ENCODE peak calls at places on chromosome 6, in seven cellular contexts. One of them, this sample, is unnamed.

GRCh38 chr6:151211075-151211474 is 28.7 kb upstream of the AKAP12 start:
- DNase-seq in SJSA1: no peak
- DNase-seq in HCT116: no peak
- DNase-seq in CD8-positive, alpha-beta T cell: no peak
- DNase-seq in WERI-Rb-1: no peak
- DNase-seq in right lobe of liver: no peak
- DNase-seq in right cardiac atrium: no peak
- DNase-seq in this sample: no peak

GRCh38 chr6:80165143-80165542 is 58.7 kb downstream of the BCKDHB start:
- DNase-seq in SJSA1: no peak
- DNase-seq in HCT116: no peak
- DNase-seq in CD8-positive, alpha-beta T cell: no peak
- DNase-seq in WERI-Rb-1: no peak
- DNase-seq in right lobe of liver: no peak
- DNase-seq in right cardiac atrium: no peak
- DNase-seq in this sample: no peak

GRCh38 chr6:65903992-65904391 is 197.0 kb upstream of the EYS start:
- DNase-seq in SJSA1: no peak
- DNase-seq in HCT116: no peak
- DNase-seq in CD8-positive, alpha-beta T cell: no peak
- DNase-seq in WERI-Rb-1: no peak
- DNase-seq in right lobe of liver: no peak
- DNase-seq in right cardiac atrium: no peak
- DNase-seq in this sample: no peak

GRCh38 chr6:150987371-150987828 is 121.9 kb downstream of the MTHFD1L start:
- DNase-seq in SJSA1: no peak
- DNase-seq in HCT116: no peak
- DNase-seq in CD8-positive, alpha-beta T cell: peak; percentile 1
- DNase-seq in WERI-Rb-1: no peak
- DNase-seq in right lobe of liver: no peak
- DNase-seq in right cardiac atrium: no peak
- DNase-seq in this sample: no peak

GRCh38 chr6:150417899-150418824 is 49.4 kb downstream of the IYD start:
- DNase-seq in SJSA1: no peak
- DNase-seq in HCT116: peak; percentile 88
- DNase-seq in CD8-positive, alpha-beta T cell: no peak
- DNase-seq in WERI-Rb-1: peak; percentile 21
- DNase-seq in right lobe of liver: no peak
- DNase-seq in right cardiac atrium: no peak
- DNase-seq in this sample: peak; percentile 10

GRCh38 chr6:163626073-163626867 is 211.8 kb downstream of the QKI start:
- DNase-seq in SJSA1: no peak
- DNase-seq in HCT116: no peak
- DNase-seq in CD8-positive, alpha-beta T cell: no peak
- DNase-seq in WERI-Rb-1: no peak
- DNase-seq in right lobe of liver: no peak
- DNase-seq in right cardiac atrium: no peak
- DNase-seq in this sample: no peak

GRCh38 chr6:129525055-129525454 is 184.9 kb downstream of the ARHGAP18 start:
- DNase-seq in SJSA1: no peak
- DNase-seq in HCT116: no peak
- DNase-seq in CD8-positive, alpha-beta T cell: no peak
- DNase-seq in WERI-Rb-1: no peak
- DNase-seq in right lobe of liver: no peak
- DNase-seq in right cardiac atrium: no peak
- DNase-seq in this sample: no peak

GRCh38 chr6:12010635-12011275 is 1.4 kb upstream of the HIVEP1 start:
- DNase-seq in SJSA1: peak; percentile 72
- DNase-seq in HCT116: no peak
- DNase-seq in CD8-positive, alpha-beta T cell: peak; percentile 30
- DNase-seq in WERI-Rb-1: peak; percentile 94
- DNase-seq in right lobe of liver: peak; percentile 85
- DNase-seq in right cardiac atrium: peak; percentile 76
- DNase-seq in this sample: no peak

GRCh38 chr6:30700340-30700739 is 9.6 kb upstream of the NRM start:
- DNase-seq in SJSA1: no peak
- DNase-seq in HCT116: no peak
- DNase-seq in CD8-positive, alpha-beta T cell: no peak
- DNase-seq in WERI-Rb-1: no peak
- DNase-seq in right lobe of liver: peak; percentile 79
- DNase-seq in right cardiac atrium: no peak
- DNase-seq in this sample: no peak

GRCh38 chr6:158849899-158850806 is 31.0 kb upstream of the EZR start:
- DNase-seq in SJSA1: peak; percentile 84
- DNase-seq in HCT116: peak; percentile 97
- DNase-seq in CD8-positive, alpha-beta T cell: peak; percentile 28
- DNase-seq in WERI-Rb-1: no peak
- DNase-seq in right lobe of liver: no peak
- DNase-seq in right cardiac atrium: no peak
- DNase-seq in this sample: peak; percentile 79

GRCh38 chr6:118277631-118278030 is 270.5 kb upstream of the PLN start:
- DNase-seq in SJSA1: no peak
- DNase-seq in HCT116: no peak
- DNase-seq in CD8-positive, alpha-beta T cell: no peak
- DNase-seq in WERI-Rb-1: no peak
- DNase-seq in right lobe of liver: no peak
- DNase-seq in right cardiac atrium: no peak
- DNase-seq in this sample: no peak

GRCh38 chr6:150377211-150377781 is 8.5 kb downstream of the IYD start:
- DNase-seq in SJSA1: no peak
- DNase-seq in HCT116: no peak
- DNase-seq in CD8-positive, alpha-beta T cell: no peak
- DNase-seq in WERI-Rb-1: no peak
- DNase-seq in right lobe of liver: peak; percentile 56
- DNase-seq in right cardiac atrium: no peak
- DNase-seq in this sample: no peak

GRCh38 chr6:122184260-122184934 is 215.1 kb upstream of the HSF2 start:
- DNase-seq in SJSA1: no peak
- DNase-seq in HCT116: peak; percentile 19
- DNase-seq in CD8-positive, alpha-beta T cell: no peak
- DNase-seq in WERI-Rb-1: no peak
- DNase-seq in right lobe of liver: no peak
- DNase-seq in right cardiac atrium: no peak
- DNase-seq in this sample: peak; percentile 11

GRCh38 chr6:129105035-129105434 is 222.1 kb downstream of the LAMA2 start:
- DNase-seq in SJSA1: no peak
- DNase-seq in HCT116: no peak
- DNase-seq in CD8-positive, alpha-beta T cell: no peak
- DNase-seq in WERI-Rb-1: no peak
- DNase-seq in right lobe of liver: no peak
- DNase-seq in right cardiac atrium: peak; percentile 22
- DNase-seq in this sample: no peak

GRCh38 chr6:52417675-52418111 is 2.4 kb upstream of the EFHC1 start:
- DNase-seq in SJSA1: peak; percentile 64
- DNase-seq in HCT116: no peak
- DNase-seq in CD8-positive, alpha-beta T cell: no peak
- DNase-seq in WERI-Rb-1: peak; percentile 33
- DNase-seq in right lobe of liver: no peak
- DNase-seq in right cardiac atrium: peak; percentile 40
- DNase-seq in this sample: no peak

GRCh38 chr6:147970970-147971369 is 371.7 kb upstream of the SASH1 start:
- DNase-seq in SJSA1: no peak
- DNase-seq in HCT116: no peak
- DNase-seq in CD8-positive, alpha-beta T cell: no peak
- DNase-seq in WERI-Rb-1: no peak
- DNase-seq in right lobe of liver: no peak
- DNase-seq in right cardiac atrium: no peak
- DNase-seq in this sample: no peak

GRCh38 chr6:170307080-170307545 is 555 bp downstream of the FAM120B start:
- DNase-seq in SJSA1: no peak
- DNase-seq in HCT116: no peak
- DNase-seq in CD8-positive, alpha-beta T cell: no peak
- DNase-seq in WERI-Rb-1: no peak
- DNase-seq in right lobe of liver: no peak
- DNase-seq in right cardiac atrium: no peak
- DNase-seq in this sample: no peak

GRCh38 chr6:119443993-119444641 is 94.6 kb upstream of the MAN1A1 start:
- DNase-seq in SJSA1: no peak
- DNase-seq in HCT116: no peak
- DNase-seq in CD8-positive, alpha-beta T cell: no peak
- DNase-seq in WERI-Rb-1: no peak
- DNase-seq in right lobe of liver: no peak
- DNase-seq in right cardiac atrium: no peak
- DNase-seq in this sample: no peak

GRCh38 chr6:6293317-6293716 is 27.1 kb downstream of the F13A1 start:
- DNase-seq in SJSA1: no peak
- DNase-seq in HCT116: no peak
- DNase-seq in CD8-positive, alpha-beta T cell: no peak
- DNase-seq in WERI-Rb-1: no peak
- DNase-seq in right lobe of liver: no peak
- DNase-seq in right cardiac atrium: no peak
- DNase-seq in this sample: no peak

GRCh38 chr6:20182926-20183521 is 29.2 kb downstream of the MBOAT1 start:
- DNase-seq in SJSA1: no peak
- DNase-seq in HCT116: no peak
- DNase-seq in CD8-positive, alpha-beta T cell: no peak
- DNase-seq in WERI-Rb-1: no peak
- DNase-seq in right lobe of liver: no peak
- DNase-seq in right cardiac atrium: no peak
- DNase-seq in this sample: no peak

GRCh38 chr6:16758163-16758975 is 2.9 kb downstream of the ATXN1 start:
- DNase-seq in SJSA1: no peak
- DNase-seq in HCT116: no peak
- DNase-seq in CD8-positive, alpha-beta T cell: no peak
- DNase-seq in WERI-Rb-1: no peak
- DNase-seq in right lobe of liver: no peak
- DNase-seq in right cardiac atrium: no peak
- DNase-seq in this sample: no peak

GRCh38 chr6:32965901-32966300 is 2.5 kb upstream of the BRD2 start:
- DNase-seq in SJSA1: no peak
- DNase-seq in HCT116: no peak
- DNase-seq in CD8-positive, alpha-beta T cell: no peak
- DNase-seq in WERI-Rb-1: no peak
- DNase-seq in right lobe of liver: no peak
- DNase-seq in right cardiac atrium: no peak
- DNase-seq in this sample: no peak
- H3K27ac ChIP-seq in SJSA1: no peak overlapping the region
- H3K27ac ChIP-seq in HCT116: no peak overlapping the region
- H3K27ac ChIP-seq in CD8-positive, alpha-beta T cell: no peak overlapping the region
- H3K27ac ChIP-seq in WERI-Rb-1: no peak overlapping the region
- H3K27ac ChIP-seq in right lobe of liver: no peak overlapping the region
- H3K27ac ChIP-seq in right cardiac atrium: no peak overlapping the region
- H3K27ac ChIP-seq in this sample: no peak overlapping the region

DNA sequence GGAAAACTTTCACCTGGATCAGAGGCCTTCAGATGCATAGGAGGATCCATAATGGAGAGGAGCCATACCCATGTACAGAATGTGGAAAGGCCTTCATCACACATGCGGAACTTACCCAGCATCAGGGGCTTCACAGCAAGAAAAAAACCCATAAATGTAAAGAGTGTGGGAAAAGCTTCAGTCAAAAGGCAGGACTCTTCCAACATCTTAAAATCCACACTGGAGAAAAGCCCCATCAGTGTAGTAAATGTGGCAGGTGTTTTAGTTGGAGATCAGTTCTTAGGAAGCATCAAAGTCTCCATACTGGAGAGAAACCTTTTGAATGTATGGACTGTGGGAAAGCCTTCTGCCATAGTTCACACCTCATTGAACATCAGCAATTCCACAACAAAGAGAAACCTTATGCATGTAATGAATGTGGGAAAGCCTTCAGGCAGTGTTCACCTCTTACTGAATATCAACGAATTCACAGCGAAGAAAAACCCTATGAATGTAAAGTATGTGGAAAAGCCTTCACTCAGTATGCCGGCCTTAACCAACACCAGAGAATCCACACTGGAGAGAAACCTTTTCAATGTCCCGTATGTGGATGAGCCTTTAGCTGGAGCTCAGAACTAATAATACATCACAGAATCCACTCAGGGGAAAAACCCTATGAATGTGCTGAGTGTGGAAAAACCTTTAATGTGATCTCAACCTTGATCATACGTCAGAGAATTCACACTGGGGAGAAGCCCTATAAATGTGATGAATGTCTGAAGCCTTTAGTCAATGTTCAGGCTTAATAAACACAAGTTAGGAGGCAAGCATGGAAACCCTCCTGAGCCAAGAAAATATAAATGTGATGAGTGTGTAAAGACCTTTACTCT is 36.7 kb upstream of the ZSCAN9 start:
- DNase-seq in SJSA1: no peak
- DNase-seq in HCT116: no peak
- DNase-seq in CD8-positive, alpha-beta T cell: no peak
- DNase-seq in WERI-Rb-1: no peak
- DNase-seq in right lobe of liver: no peak
- DNase-seq in right cardiac atrium: no peak
- DNase-seq in this sample: no peak
- H3K9me3 ChIP-seq in SJSA1: peaks cover 23% of the 10 kb centered on the region
- H3K9me3 ChIP-seq in HCT116: peaks cover 20% of the 10 kb centered on the region
- H3K9me3 ChIP-seq in CD8-positive, alpha-beta T cell: peaks cover 19% of the 10 kb centered on the region
- H3K9me3 ChIP-seq in WERI-Rb-1: peaks cover 41% of the 10 kb centered on the region
- H3K9me3 ChIP-seq in right lobe of liver: no peaks in the 10 kb centered on the region
- H3K9me3 ChIP-seq in right cardiac atrium: peaks cover 16% of the 10 kb centered on the region
- H3K9me3 ChIP-seq in this sample: peaks cover 25% of the 10 kb centered on the region

DNA sequence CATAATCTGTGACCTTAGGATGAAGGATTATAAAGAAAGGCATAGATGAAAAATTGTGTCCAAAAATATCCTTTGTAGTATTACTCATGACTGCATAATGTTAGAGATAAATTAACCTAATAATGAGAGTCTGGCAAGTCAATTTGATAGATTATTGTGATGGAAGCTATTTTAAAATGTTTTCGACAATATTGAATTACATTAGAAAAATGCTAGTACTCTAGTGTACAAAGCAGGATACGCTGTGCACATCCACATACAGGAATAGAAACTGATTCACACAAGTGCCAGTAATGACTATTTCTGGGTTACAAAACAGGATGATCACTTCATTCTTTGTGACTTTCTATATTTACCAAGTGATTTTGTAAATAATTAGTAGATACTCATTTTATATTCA is 3.3 kb downstream of the SLC17A2 start:
- DNase-seq in SJSA1: no peak
- DNase-seq in HCT116: no peak
- DNase-seq in CD8-positive, alpha-beta T cell: no peak
- DNase-seq in WERI-Rb-1: no peak
- DNase-seq in right lobe of liver: no peak
- DNase-seq in right cardiac atrium: no peak
- DNase-seq in this sample: no peak
- H3K4me3 ChIP-seq in SJSA1: no peak overlapping the region
- H3K4me3 ChIP-seq in HCT116: no peak overlapping the region
- H3K4me3 ChIP-seq in CD8-positive, alpha-beta T cell: no peak overlapping the region
- H3K4me3 ChIP-seq in WERI-Rb-1: no peak overlapping the region
- H3K4me3 ChIP-seq in right lobe of liver: peak overlapping the region; percentile 47
- H3K4me3 ChIP-seq in right cardiac atrium: no peak overlapping the region
- H3K4me3 ChIP-seq in this sample: no peak overlapping the region

DNA sequence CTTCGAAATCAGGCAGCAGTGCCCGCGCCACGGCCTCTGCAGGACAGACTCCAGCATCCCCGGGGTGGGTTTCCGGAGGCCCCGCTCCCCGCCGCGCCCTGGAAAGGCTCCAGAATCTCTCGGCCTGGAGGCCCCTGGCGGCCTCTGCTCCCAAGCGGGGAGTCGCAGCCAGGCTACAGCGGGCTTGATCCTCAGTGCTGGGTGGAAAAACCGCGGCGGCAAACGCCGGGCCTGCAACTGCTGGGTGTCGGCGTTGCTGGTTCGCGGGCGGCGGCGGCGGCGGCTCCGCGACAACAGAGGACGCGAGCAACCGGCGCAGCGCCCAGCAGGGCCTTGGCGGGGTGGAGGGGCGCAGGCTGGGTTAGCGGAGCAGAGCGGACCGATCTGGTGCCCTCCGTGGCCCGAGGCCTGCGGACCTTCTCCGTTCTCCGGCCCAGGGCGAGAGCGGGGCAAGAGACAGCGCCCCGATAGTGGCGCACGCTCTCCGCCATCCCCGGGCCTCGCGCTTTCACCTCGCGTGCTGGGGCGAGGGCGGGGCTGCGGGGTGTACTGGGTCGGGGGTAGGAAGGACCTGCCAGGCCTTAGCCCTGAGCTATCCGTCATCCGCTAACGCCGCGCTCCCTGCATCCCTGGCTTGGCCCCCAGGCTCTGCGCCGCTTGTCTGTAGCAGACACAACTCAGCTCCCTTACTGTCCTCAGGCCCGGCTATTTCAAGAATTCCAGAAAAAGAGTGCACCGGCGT is 3.4 kb upstream of the ZNF292 start:
- DNase-seq in SJSA1: no peak
- DNase-seq in HCT116: no peak
- DNase-seq in CD8-positive, alpha-beta T cell: peak; percentile 59
- DNase-seq in WERI-Rb-1: peak; percentile 87
- DNase-seq in right lobe of liver: peak; percentile 68
- DNase-seq in right cardiac atrium: peak; percentile 74
- DNase-seq in this sample: no peak
- H3K27ac ChIP-seq in SJSA1: no peak overlapping the region
- H3K27ac ChIP-seq in HCT116: no peak overlapping the region
- H3K27ac ChIP-seq in CD8-positive, alpha-beta T cell: peak overlapping the region; percentile 71
- H3K27ac ChIP-seq in WERI-Rb-1: peak overlapping the region; percentile 97
- H3K27ac ChIP-seq in right lobe of liver: peak overlapping the region; percentile 68
- H3K27ac ChIP-seq in right cardiac atrium: peak overlapping the region; percentile 73
- H3K27ac ChIP-seq in this sample: peak overlapping the region; percentile 74

This sample was measured in AG04450.